ENCODE peak calls at places on chromosomes 12 and 14, in five cellular contexts. One of them, this sample, is unnamed.

GRCh38 chr12:113295846-113296556 is 38.9 kb downstream of the SLC8B1 start:
- DNase-seq in fibroblast of mammary gland: no peak
- DNase-seq in MM.1S: no peak
- DNase-seq in putamen: no peak
- DNase-seq in PC-3: no peak
- DNase-seq in this sample: no peak

GRCh38 chr12:49043856-49044258 is 16.7 kb downstream of the KMT2D start:
- DNase-seq in MM.1S: peak; percentile 58
- DNase-seq in PC-3: peak; percentile 37
- DNase-seq in putamen: no peak
- DNase-seq in fibroblast of mammary gland: peak; percentile 46
- DNase-seq in this sample: peak; percentile 34

GRCh38 chr14:76546426-76547221 is 170.7 kb downstream of the ESRRB start:
- DNase-seq in PC-3: peak; percentile 29
- DNase-seq in putamen: no peak
- DNase-seq in MM.1S: no peak
- DNase-seq in fibroblast of mammary gland: peak; percentile 16
- DNase-seq in this sample: peak; percentile 12

GRCh38 chr14:24367506-24368214 is at the start of gene NFATC4:
- DNase-seq in PC-3: peak; percentile 83
- DNase-seq in MM.1S: peak; percentile 64
- DNase-seq in fibroblast of mammary gland: peak; percentile 96
- DNase-seq in putamen: peak; percentile 36
- DNase-seq in this sample: peak; percentile 66

GRCh38 chr12:47413806-47414205 is 292.0 kb downstream of the RPAP3 start:
- DNase-seq in putamen: no peak
- DNase-seq in fibroblast of mammary gland: no peak
- DNase-seq in PC-3: no peak
- DNase-seq in MM.1S: no peak
- DNase-seq in this sample: no peak

GRCh38 chr14:99468836-99469592 is 11.6 kb downstream of the SETD3 start:
- DNase-seq in putamen: no peak
- DNase-seq in MM.1S: no peak
- DNase-seq in fibroblast of mammary gland: no peak
- DNase-seq in PC-3: peak; percentile 32
- DNase-seq in this sample: no peak

GRCh38 chr14:63174760-63175191 is 29.5 kb upstream of the RHOJ start:
- DNase-seq in PC-3: peak; percentile 63
- DNase-seq in MM.1S: no peak
- DNase-seq in putamen: peak; percentile 10
- DNase-seq in fibroblast of mammary gland: peak; percentile 54
- DNase-seq in this sample: peak; percentile 38

GRCh38 chr14:95045836-95046430 is 111.4 kb downstream of the DICER1 start:
- DNase-seq in MM.1S: no peak
- DNase-seq in putamen: no peak
- DNase-seq in fibroblast of mammary gland: no peak
- DNase-seq in PC-3: no peak
- DNase-seq in this sample: no peak

GRCh38 chr14:76011959-76012802 is 26.6 kb downstream of the IFT43 start:
- DNase-seq in putamen: no peak
- DNase-seq in PC-3: no peak
- DNase-seq in MM.1S: no peak
- DNase-seq in fibroblast of mammary gland: no peak
- DNase-seq in this sample: no peak

GRCh38 chr12:44774815-44775411 is 101.2 kb downstream of the NELL2 start:
- DNase-seq in PC-3: peak; percentile 54
- DNase-seq in fibroblast of mammary gland: peak; percentile 18
- DNase-seq in putamen: no peak
- DNase-seq in MM.1S: no peak
- DNase-seq in this sample: peak; percentile 5

GRCh38 chr14:69879175-69880047 is at the start of gene SMOC1:
- DNase-seq in PC-3: no peak
- DNase-seq in MM.1S: peak; percentile 80
- DNase-seq in putamen: peak; percentile 24
- DNase-seq in fibroblast of mammary gland: peak; percentile 76
- DNase-seq in this sample: no peak

GRCh38 chr14:66652736-66653135 is 144.8 kb downstream of the GPHN start:
- DNase-seq in fibroblast of mammary gland: no peak
- DNase-seq in MM.1S: no peak
- DNase-seq in putamen: no peak
- DNase-seq in PC-3: no peak
- DNase-seq in this sample: no peak

GRCh38 chr12:103244596-103244995 is 251.2 kb downstream of the C12orf42 start:
- DNase-seq in putamen: no peak
- DNase-seq in PC-3: no peak
- DNase-seq in MM.1S: no peak
- DNase-seq in fibroblast of mammary gland: no peak
- DNase-seq in this sample: no peak

GRCh38 chr12:71694099-71694820 is 8.4 kb downstream of the TMEM19 start:
- DNase-seq in fibroblast of mammary gland: no peak
- DNase-seq in putamen: no peak
- DNase-seq in PC-3: no peak
- DNase-seq in MM.1S: peak; percentile 61
- DNase-seq in this sample: no peak

GRCh38 chr12:81888341-81888740 is 129.2 kb upstream of the PPFIA2 start:
- DNase-seq in fibroblast of mammary gland: no peak
- DNase-seq in MM.1S: no peak
- DNase-seq in putamen: peak; percentile 3
- DNase-seq in PC-3: no peak
- DNase-seq in this sample: no peak

GRCh38 chr12:89568484-89568883 is 42.6 kb upstream of the POC1B start:
- DNase-seq in MM.1S: no peak
- DNase-seq in putamen: no peak
- DNase-seq in PC-3: no peak
- DNase-seq in fibroblast of mammary gland: peak; percentile 36
- DNase-seq in this sample: no peak

GRCh38 chr12:73125148-73125547 is 853.0 kb downstream of the TRHDE start:
- DNase-seq in PC-3: no peak
- DNase-seq in putamen: no peak
- DNase-seq in fibroblast of mammary gland: no peak
- DNase-seq in MM.1S: no peak
- DNase-seq in this sample: no peak

GRCh38 chr14:104805326-104805678 is 4.4 kb downstream of the ZBTB42 start:
- DNase-seq in putamen: no peak
- DNase-seq in MM.1S: no peak
- DNase-seq in PC-3: peak; percentile 77
- DNase-seq in fibroblast of mammary gland: peak; percentile 87
- DNase-seq in this sample: peak; percentile 62

GRCh38 chr12:33439587-33440011 is at the start of gene SYT10:
- DNase-seq in MM.1S: no peak
- DNase-seq in fibroblast of mammary gland: no peak
- DNase-seq in putamen: no peak
- DNase-seq in PC-3: no peak
- DNase-seq in this sample: no peak

GRCh38 chr12:67034110-67034879 is 234.9 kb upstream of the CAND1 start:
- DNase-seq in fibroblast of mammary gland: no peak
- DNase-seq in putamen: no peak
- DNase-seq in MM.1S: no peak
- DNase-seq in PC-3: peak; percentile 96
- DNase-seq in this sample: peak; percentile 47